ENCODE peak calls at places on chromosomes 1 and 21, in nine cellular contexts. O is endothelial cell of umbilical vein, Z is colonic mucosa, Y is neural progenitor cell, T is PC-9, J is bronchial epithelial cell, S is pancreas, D is tibial nerve, I is fibroblast of lung. E is an unnamed sample. For H3K36me3 and H3K27me3, the result is how much of the 10 kb centered on the place peaks cover.

GRCh38 chr21:31397939-31398338 is 53.9 kb upstream of the TIAM1 start:
- DNase-seq in O (no peak), Z (no peak), Y (peak), T (no peak), J (peak), S (no peak), D (no peak), I (no peak), E (no peak)

GRCh38 chr1:229131243-229132105 is 139.4 kb upstream of the RAB4A start:
- DNase-seq in O (no peak), Z (no peak), Y (no peak), T (no peak), J (no peak), S (no peak), D (no peak), I (no peak), E (no peak)

GRCh38 chr1:23544444-23545389 is 13.7 kb upstream of the E2F2 start:
- DNase-seq in O (peak), Z (peak), Y (peak), T (peak), J (peak), S (peak), D (peak), I (peak), E (peak)

GRCh38 chr1:155038602-155039307 is 5.1 kb downstream of the DCST1 start:
- DNase-seq in O (no peak), Z (peak), Y (no peak), T (peak), J (peak), S (no peak), D (no peak), I (peak), E (no peak)

GRCh38 chr1:225670356-225670755 is 17.4 kb upstream of the ENAH start:
- DNase-seq in O (no peak), Z (no peak), Y (no peak), T (no peak), J (no peak), S (no peak), D (no peak), I (no peak), E (no peak)

GRCh38 chr1:150798509-150798908 is 9.6 kb downstream of the CTSK start:
- DNase-seq in O (no peak), Z (no peak), Y (peak), T (no peak), J (no peak), S (no peak), D (no peak), I (peak), E (no peak)

GRCh38 chr1:40435471-40435870 is 14.8 kb upstream of the ZFP69B start:
- DNase-seq in O (no peak), Z (no peak), Y (no peak), T (no peak), J (no peak), S (no peak), D (no peak), I (peak), E (no peak)

GRCh38 chr1:197774691-197775281 is 494 bp downstream of the DENND1B start:
- DNase-seq in O (peak), Z (peak), Y (peak), T (no peak), J (no peak), S (peak), D (no peak), I (peak), E (peak)

GRCh38 chr1:191240925-191241324 is 763.3 kb upstream of the BRINP3 start:
- DNase-seq in O (no peak), Z (no peak), Y (no peak), T (no peak), J (no peak), S (no peak), D (no peak), I (peak), E (no peak)

GRCh38 chr21:39318091-39318959 is 4.9 kb upstream of the BRWD1 start:
- DNase-seq in O (no peak), Z (no peak), Y (no peak), T (no peak), J (no peak), S (no peak), D (no peak), I (no peak), E (no peak)

GRCh38 chr1:53737648-53738204 is 1.2 kb downstream of the GLIS1 start:
- DNase-seq in O (peak), Z (no peak), Y (peak), T (no peak), J (no peak), S (peak), D (no peak), I (peak), E (peak)

GRCh38 chr1:53735261-53735660 is 3.7 kb downstream of the GLIS1 start:
- DNase-seq in O (no peak), Z (no peak), Y (no peak), T (no peak), J (no peak), S (no peak), D (no peak), I (no peak), E (no peak)

GRCh38 chr1:53735681-53736080 is 3.3 kb downstream of the GLIS1 start:
- DNase-seq in O (no peak), Z (no peak), Y (no peak), T (no peak), J (no peak), S (no peak), D (no peak), I (no peak), E (peak)

GRCh38 chr1:53734650-53735211 is 4.2 kb downstream of the GLIS1 start:
- DNase-seq in O (no peak), Z (no peak), Y (peak), T (no peak), J (peak), S (no peak), D (no peak), I (peak), E (no peak)

DNA sequence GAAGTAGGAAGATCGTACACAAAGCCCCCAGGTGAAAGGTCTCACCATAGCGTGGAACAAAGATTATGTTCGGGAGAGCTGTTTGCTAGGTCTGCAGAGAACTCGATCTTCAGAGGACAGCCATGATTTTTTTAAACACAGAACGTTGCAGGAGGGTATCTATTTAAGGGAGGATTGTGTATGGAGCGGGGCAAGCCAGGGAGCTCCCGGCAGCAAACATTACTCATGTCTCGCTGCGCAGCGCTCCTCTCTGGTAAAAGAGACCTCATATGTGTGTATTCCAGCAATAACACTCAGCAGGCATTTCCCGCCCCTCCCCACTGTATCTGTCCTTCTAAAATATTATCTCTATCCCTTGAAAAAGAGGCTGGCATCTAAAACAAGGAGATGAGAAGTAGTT is 2.7 kb downstream of the GLIS1 start:
- DNase-seq in O (no peak), Z (no peak), Y (no peak), T (no peak), J (no peak), S (no peak), D (no peak), I (peak), E (peak)
- H3K4me3 ChIP-seq in O (no peak), Z (no peak), Y (no peak), T (no peak), J (no peak), S (no peak), D (no peak), I (no peak), E (no peak)

GRCh38 chr1:15770313-15770962 is 11.8 kb downstream of the FBLIM1 start:
- DNase-seq in O (no peak), Z (no peak), Y (no peak), T (no peak), J (no peak), S (no peak), D (no peak), I (no peak), E (no peak)
- H3K36me3 ChIP-seq in O (under half), Z (under half), Y (under half), T (under half), J (under half), S (under half), D (under half), I (under half), E (half or more)

GRCh38 chr1:234219711-234220110 is 153.5 kb upstream of the COA6 start:
- DNase-seq in O (no peak), Z (no peak), Y (no peak), T (no peak), J (no peak), S (no peak), D (no peak), I (no peak), E (no peak)

GRCh38 chr1:234226106-234226818 is 147.0 kb upstream of the COA6 start:
- DNase-seq in O (no peak), Z (no peak), Y (peak), T (no peak), J (no peak), S (no peak), D (no peak), I (no peak), E (peak)

GRCh38 chr1:234226819-234227165 is 146.5 kb upstream of the COA6 start:
- DNase-seq in O (no peak), Z (no peak), Y (no peak), T (no peak), J (no peak), S (no peak), D (no peak), I (no peak), E (no peak)

GRCh38 chr1:234221601-234222000 is 151.7 kb upstream of the COA6 start:
- DNase-seq in O (no peak), Z (no peak), Y (no peak), T (no peak), J (no peak), S (no peak), D (no peak), I (no peak), E (no peak)

GRCh38 chr1:234222561-234223280 is 150.5 kb upstream of the COA6 start:
- DNase-seq in O (no peak), Z (no peak), Y (no peak), T (peak), J (peak), S (no peak), D (no peak), I (no peak), E (no peak)
- H3K27me3 ChIP-seq in O (under half), Z (under half), Y (under half), T (under half), J (under half), S (under half), D (under half), I (under half), E (under half)

DNA sequence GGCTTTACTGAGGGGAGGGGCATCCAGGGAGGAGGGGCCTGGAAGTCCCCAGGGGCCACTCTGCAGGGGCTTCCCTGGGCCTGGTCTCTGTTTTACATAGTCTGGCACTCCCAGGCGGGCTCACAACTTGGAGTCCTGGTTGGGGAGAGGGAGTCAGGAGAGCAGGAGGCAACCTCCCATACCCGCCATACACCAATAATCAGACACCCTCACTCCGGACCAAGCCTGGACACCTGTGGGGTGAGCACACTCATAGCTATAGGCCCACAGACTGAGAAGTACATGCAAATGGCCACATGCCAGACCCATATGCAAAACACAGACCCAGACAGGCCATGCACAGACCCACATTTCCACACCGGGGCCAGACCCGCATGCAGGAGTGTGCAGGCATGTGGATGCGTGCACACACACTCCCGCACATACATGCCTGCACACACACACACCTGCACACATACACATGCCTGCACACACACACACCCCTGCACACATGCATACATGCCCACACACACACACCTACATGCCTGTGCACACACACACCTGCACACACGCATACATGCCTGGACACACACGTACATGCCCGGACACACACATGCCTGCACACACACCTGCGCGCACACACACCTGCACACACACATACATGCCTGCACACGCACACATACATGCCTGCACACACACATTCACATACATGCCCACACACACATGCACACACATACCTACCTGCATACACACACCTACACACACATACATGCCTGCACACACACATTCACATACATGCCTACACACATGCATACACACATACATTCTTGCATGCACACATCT is 89.5 kb upstream of the RUNX3 start:
- DNase-seq in O (no peak), Z (no peak), Y (no peak), T (no peak), J (no peak), S (no peak), D (no peak), I (no peak), E (peak)
- H3K4me3 ChIP-seq in O (no peak), Z (no peak), Y (no peak), T (no peak), J (no peak), S (no peak), D (no peak), I (no peak), E (no peak)